ENCODE peak calls at places on chromosomes 11 and 22, in six cellular contexts. Y, Z, K, U, W and R are unnamed samples.

GRCh38 chr22:44894321-44894720 is 115.5 kb downstream of the PHF21B start:
- DNase-seq in Y (no peak), U (no peak), Z (no peak), K (no peak), W (no peak), R (no peak)

GRCh38 chr11:107780775-107781174 is 68.9 kb upstream of the SLN start:
- DNase-seq in W (no peak), U (no peak), K (no peak), Y (no peak), Z (no peak), R (peak; percentile 19)

GRCh38 chr11:31959711-31960110 is 131.2 kb upstream of the RCN1 start:
- DNase-seq in Z (peak; percentile 11), W (no peak), Y (no peak), U (no peak), K (no peak), R (peak; percentile 9)

GRCh38 chr11:128415539-128415938 is 171.8 kb downstream of the ETS1 start:
- DNase-seq in U (peak; percentile 47), K (no peak), Y (no peak), W (no peak), Z (peak; percentile 84), R (no peak)

GRCh38 chr11:72174299-72175070 is 17.5 kb upstream of the FOLR1 start:
- DNase-seq in Y (no peak), U (no peak), K (no peak), Z (no peak), W (no peak), R (no peak)

GRCh38 chr11:85787809-85788805 is 22.8 kb downstream of the SYTL2 start:
- DNase-seq in K (peak; percentile 21), Z (peak; percentile 42), U (no peak), W (no peak), Y (no peak), R (peak; percentile 66)

GRCh38 chr11:113256431-113257227 is 57.8 kb upstream of the TTC12 start:
- DNase-seq in U (no peak), Y (no peak), Z (no peak), W (no peak), K (no peak), R (no peak)

GRCh38 chr11:85798361-85798760 is 12.6 kb downstream of the SYTL2 start:
- DNase-seq in U (no peak), K (no peak), Y (no peak), W (no peak), Z (no peak), R (no peak)

GRCh38 chr11:59158206-59159068 is 13.5 kb upstream of the DTX4 start:
- DNase-seq in U (no peak), Z (peak; percentile 75), K (peak; percentile 56), Y (peak; percentile 61), W (peak; percentile 77), R (peak; percentile 74)

GRCh38 chr11:1203505-1204271 is 19.2 kb upstream of the MUC5B start:
- DNase-seq in W (no peak), K (no peak), Y (no peak), Z (no peak), U (no peak), R (no peak)

GRCh38 chr11:69088676-69089146 is 40.0 kb downstream of the TPCN2 start:
- DNase-seq in W (peak; percentile 87), Z (peak; percentile 76), U (peak; percentile 28), Y (peak; percentile 86), K (peak; percentile 75), R (peak; percentile 97)

GRCh38 chr22:28112548-28113043 is 193.5 kb upstream of the PITPNB start:
- DNase-seq in K (peak; percentile 25), Y (peak; percentile 67), Z (peak; percentile 43), U (no peak), W (peak; percentile 60), R (no peak)

GRCh38 chr11:106127604-106128003 is 50.1 kb downstream of the AASDHPPT start:
- DNase-seq in U (no peak), Z (no peak), W (no peak), K (no peak), Y (no peak), R (no peak)

GRCh38 chr22:25736378-25737011 is 5.5 kb upstream of the MYO18B start:
- DNase-seq in Z (no peak), K (no peak), Y (no peak), U (no peak), W (no peak), R (no peak)

GRCh38 chr11:68843052-68843561 is 1.4 kb upstream of the CPT1A start:
- DNase-seq in W (no peak), K (no peak), Y (no peak), Z (peak; percentile 29), U (no peak), R (no peak)

GRCh38 chr11:73950869-73951710 is at the start of gene DNAJB13:
- DNase-seq in Z (peak; percentile 60), K (peak; percentile 77), U (peak; percentile 23), Y (peak; percentile 78), W (peak; percentile 67), R (peak; percentile 67)

GRCh38 chr11:123526027-123526805 is 96.1 kb downstream of the GRAMD1B start:
- DNase-seq in W (no peak), Y (no peak), U (no peak), Z (no peak), K (no peak), R (no peak)

GRCh38 chr11:705646-706438 is at the start of gene EPS8L2:
- DNase-seq in Y (no peak), Z (no peak), U (no peak), K (no peak), W (peak; percentile 79), R (peak; percentile 56)

GRCh38 chr11:8070417-8071101 is 10.5 kb upstream of the TUB start:
- DNase-seq in K (peak; percentile 20), Y (peak; percentile 62), W (peak; percentile 26), U (no peak), Z (peak; percentile 61), R (peak; percentile 84)

GRCh38 chr11:119134389-119134978 is 13.1 kb downstream of the HINFP start:
- DNase-seq in W (no peak), Z (no peak), U (no peak), K (no peak), Y (no peak), R (peak; percentile 47)

GRCh38 chr11:108571001-108571400 is 22.6 kb downstream of the EXPH5 start:
- DNase-seq in W (no peak), Z (no peak), U (no peak), K (no peak), Y (peak; percentile 32), R (no peak)

GRCh38 chr11:5689551-5689983 is at the start of gene TRIM22:
- DNase-seq in K (no peak), W (no peak), U (peak; percentile 92), Z (peak; percentile 71), Y (no peak), R (no peak)

GRCh38 chr22:22674473-22674872 is 30.1 kb downstream of the GGTLC2 start:
- DNase-seq in Y (no peak), W (no peak), K (no peak), Z (no peak), U (no peak), R (no peak)

GRCh38 chr22:22682196-22682595 is 37.8 kb downstream of the GGTLC2 start:
- DNase-seq in Z (no peak), W (no peak), K (no peak), Y (no peak), U (no peak), R (no peak)

GRCh38 chr22:22682807-22683667 is 38.6 kb downstream of the GGTLC2 start:
- DNase-seq in Y (no peak), W (no peak), K (no peak), Z (peak; percentile 65), U (no peak), R (peak; percentile 18)

GRCh38 chr22:22681221-22681739 is 36.9 kb downstream of the GGTLC2 start:
- DNase-seq in Z (peak; percentile 50), W (peak; percentile 59), U (no peak), K (no peak), Y (no peak), R (no peak)

DNA sequence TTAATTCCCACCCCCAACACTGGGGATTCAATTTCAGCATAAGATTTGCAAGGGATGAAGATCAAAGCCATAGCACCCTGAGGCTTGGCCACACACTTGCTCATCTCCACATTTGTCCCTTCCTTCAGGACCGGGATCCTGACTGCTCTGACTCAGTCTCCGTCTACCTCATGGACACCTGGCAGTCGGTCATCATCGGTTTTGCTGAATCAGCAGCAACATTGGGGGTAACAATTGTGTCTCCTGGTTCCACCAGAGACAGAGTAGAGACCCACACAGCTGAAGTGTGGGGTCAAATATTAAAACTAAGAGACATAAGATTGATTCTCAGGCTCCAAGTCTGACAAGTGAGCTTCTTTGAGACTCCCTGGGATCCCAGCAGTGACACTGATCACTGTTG is 34.6 kb downstream of the GGTLC2 start:
- DNase-seq in Z (no peak), U (no peak), W (no peak), K (no peak), Y (no peak), R (no peak)
- TF ChIP-seq BHLHE40 in Z (no peak), U (no peak), W (no peak), K (no peak), Y (no peak), R (no peak)

GRCh38 chr11:61062181-61062955 is 39.9 kb upstream of the CD5 start:
- DNase-seq in Z (no peak), W (no peak), U (no peak), K (no peak), Y (no peak), R (no peak)
- TF ChIP-seq BHLHE40 in Z (no peak), W (no peak), U (no peak), K (no peak), Y (no peak), R (no peak)

GRCh38 chr22:32106930-32107329 is 52.2 kb downstream of the C22orf42 start:
- DNase-seq in Z (no peak), W (peak; percentile 14), Y (peak; percentile 60), K (no peak), U (no peak), R (no peak)
- TF ChIP-seq BHLHE40 in Z (no peak), W (no peak), Y (no peak), K (no peak), U (no peak), R (no peak)

DNA sequence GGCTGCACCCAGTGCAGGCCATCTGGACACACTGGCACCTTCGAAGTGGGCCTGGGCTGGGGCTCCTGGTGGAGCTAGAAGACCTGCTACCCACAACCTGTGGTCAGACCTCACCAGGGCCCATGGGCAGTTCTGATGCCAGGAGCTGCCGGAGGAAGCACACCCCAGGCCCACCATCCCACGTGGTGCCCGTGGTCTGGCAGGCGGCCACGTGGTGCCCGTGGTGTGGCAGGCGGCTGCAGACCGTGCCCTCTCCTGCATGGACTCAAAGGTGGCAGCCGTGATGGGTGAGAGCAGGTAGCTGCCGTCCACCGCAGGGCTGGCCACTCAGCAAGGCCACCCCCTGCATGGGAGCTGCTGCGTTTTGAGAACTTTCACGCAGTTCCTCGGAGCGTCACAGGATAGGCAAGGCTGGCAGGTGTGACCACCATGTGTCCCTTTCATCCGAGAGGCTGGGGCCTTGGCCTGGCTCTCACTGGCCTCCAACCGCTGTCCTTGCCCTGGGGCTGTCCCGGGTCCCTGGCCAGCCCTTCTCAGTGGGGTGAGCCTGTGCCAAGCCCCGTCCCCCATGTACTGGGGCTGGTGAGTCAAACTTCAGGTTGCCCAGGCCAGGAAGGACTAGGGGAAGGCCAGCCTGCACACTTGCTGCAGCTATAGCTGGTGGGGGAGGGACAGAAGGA is 3.9 kb upstream of the IL17REL start:
- DNase-seq in U (no peak), Y (no peak), Z (no peak), W (no peak), K (no peak), R (no peak)
- TF ChIP-seq BHLHE40 in U (no peak), Y (no peak), Z (no peak), W (no peak), K (no peak), R (no peak)